ENCODE peak calls at places on chromosomes 1 and 21, in five cellular contexts. Z is NCI-H1105, X is NT2/D1, R is T-helper 9 cell, B is AML-193. W is an unnamed sample.

GRCh38 chr1:17861685-17862084 is 106.6 kb downstream of the ACTL8 start:
- DNase-seq in B (no peak), Z (peak; percentile 67), R (no peak), X (peak; percentile 42), W (no peak)

GRCh38 chr1:36924282-36924791 is 110.0 kb downstream of the GRIK3 start:
- DNase-seq in X (peak; percentile 77), R (peak; percentile 7), B (no peak), Z (peak; percentile 4), W (no peak)

GRCh38 chr1:24584103-24584764 is 28.3 kb downstream of the NCMAP start:
- DNase-seq in R (no peak), Z (no peak), X (no peak), B (no peak), W (no peak)

GRCh38 chr1:182200025-182200814 is 138.7 kb upstream of the ZNF648 start:
- DNase-seq in R (no peak), B (no peak), X (no peak), Z (no peak), W (no peak)

GRCh38 chr21:41932576-41933258 is 21.1 kb downstream of the C2CD2 start:
- DNase-seq in Z (no peak), R (no peak), X (no peak), B (peak; percentile 25), W (no peak)

GRCh38 chr1:196312739-196313138 is 295.5 kb downstream of the KCNT2 start:
- DNase-seq in Z (no peak), R (no peak), B (no peak), X (no peak), W (no peak)

GRCh38 chr1:60850084-60850483 is 232.3 kb upstream of the NFIA start:
- DNase-seq in B (no peak), Z (no peak), R (no peak), X (no peak), W (no peak)

GRCh38 chr1:243234978-243235657 is 20.0 kb downstream of the CEP170 start:
- DNase-seq in X (no peak), R (no peak), Z (no peak), B (no peak), W (no peak)

GRCh38 chr1:59142663-59143487 is 154.0 kb upstream of the FGGY start:
- DNase-seq in Z (no peak), R (no peak), X (peak; percentile 59), B (peak; percentile 35), W (no peak)

GRCh38 chr1:169003864-169004516 is 102.5 kb upstream of the ATP1B1 start:
- DNase-seq in R (no peak), X (no peak), Z (no peak), B (no peak), W (no peak)

GRCh38 chr21:41894922-41895557 is 15.9 kb upstream of the PRDM15 start:
- DNase-seq in R (no peak), X (no peak), B (no peak), Z (no peak), W (no peak)

GRCh38 chr1:224726783-224727182 is 110.7 kb downstream of the CNIH3 start:
- DNase-seq in Z (no peak), B (peak; percentile 21), X (no peak), R (no peak), W (no peak)

GRCh38 chr1:192809286-192810252 is 730 bp downstream of the RGS2 start:
- DNase-seq in X (no peak), Z (peak; percentile 49), R (peak; percentile 38), B (peak; percentile 39), W (peak; percentile 53)

GRCh38 chr1:154129392-154129970 is 25.4 kb downstream of the NUP210L start:
- DNase-seq in R (no peak), B (peak; percentile 13), Z (no peak), X (no peak), W (no peak)

GRCh38 chr1:115355069-115355468 is 17.0 kb upstream of the NGF start:
- DNase-seq in X (no peak), Z (no peak), R (no peak), B (no peak), W (no peak)

GRCh38 chr1:215957692-215958091 is 390.6 kb downstream of the KCTD3 start:
- DNase-seq in X (no peak), Z (no peak), R (no peak), B (no peak), W (no peak)

GRCh38 chr1:224592636-224593579 is 23.2 kb upstream of the CNIH3 start:
- DNase-seq in B (peak; percentile 74), R (no peak), Z (no peak), X (no peak), W (no peak)

GRCh38 chr1:79431341-79431740 is 424.8 kb upstream of the ADGRL4 start:
- DNase-seq in X (no peak), Z (no peak), R (no peak), B (no peak), W (no peak)

GRCh38 chr1:237383825-237384612 is 342.0 kb downstream of the RYR2 start:
- DNase-seq in B (no peak), X (no peak), R (no peak), Z (no peak), W (no peak)

GRCh38 chr1:31669786-31670582 is 25.3 kb upstream of the PEF1 start:
- DNase-seq in X (no peak), Z (peak; percentile 94), R (no peak), B (no peak), W (peak; percentile 93)

GRCh38 chr1:12087797-12088314 is 24.8 kb downstream of the TNFRSF8 start:
- DNase-seq in B (no peak), Z (no peak), R (peak; percentile 17), X (no peak), W (no peak)

GRCh38 chr1:11730429-11730861 is 5.5 kb upstream of the AGTRAP start:
- DNase-seq in Z (no peak), X (no peak), R (no peak), B (peak; percentile 98), W (no peak)

GRCh38 chr1:234219711-234220110 is 153.5 kb upstream of the COA6 start:
- DNase-seq in B (no peak), Z (no peak), R (no peak), X (no peak), W (no peak)

GRCh38 chr1:200139661-200140250 is 112.2 kb downstream of the NR5A2 start:
- DNase-seq in B (peak; percentile 82), R (no peak), Z (peak; percentile 15), X (peak; percentile 55), W (no peak)

GRCh38 chr1:92340154-92340553 is 41.3 kb downstream of the RPAP2 start:
- DNase-seq in B (no peak), Z (no peak), X (no peak), R (no peak), W (no peak)